ENCODE peak calls at places on chromosome 18, in four cellular contexts. One of them, this sample, is unnamed.

GRCh38 chr18:55093808-55094207 is 134.5 kb upstream of the CCDC68 start:
- DNase-seq in K562: no peak
- DNase-seq in HepG2: no peak
- DNase-seq in GM12878: no peak
- DNase-seq in this sample: no peak

GRCh38 chr18:65380986-65381385 is 369.8 kb upstream of the CDH7 start:
- DNase-seq in HepG2: no peak
- DNase-seq in GM12878: no peak
- DNase-seq in K562: no peak
- DNase-seq in this sample: no peak

GRCh38 chr18:48815581-48816324 is 135.0 kb downstream of the SMAD7 start:
- DNase-seq in HepG2: no peak
- DNase-seq in GM12878: no peak
- DNase-seq in K562: no peak
- DNase-seq in this sample: no peak

GRCh38 chr18:62937065-62937464 is 221.7 kb downstream of the PHLPP1 start:
- DNase-seq in HepG2: no peak
- DNase-seq in K562: no peak
- DNase-seq in GM12878: no peak
- DNase-seq in this sample: peak; percentile 20

GRCh38 chr18:54269924-54270844 is 867 bp downstream of the POLI start:
- DNase-seq in K562: peak; percentile 52
- DNase-seq in HepG2: peak; percentile 35
- DNase-seq in GM12878: no peak
- DNase-seq in this sample: peak; percentile 30

GRCh38 chr18:30915336-30915988 is 127.1 kb downstream of the DSC3 start:
- DNase-seq in GM12878: no peak
- DNase-seq in HepG2: peak; percentile 11
- DNase-seq in K562: no peak
- DNase-seq in this sample: no peak

GRCh38 chr18:63765837-63766236 is 9.4 kb upstream of the SERPINB7 start:
- DNase-seq in HepG2: no peak
- DNase-seq in GM12878: no peak
- DNase-seq in K562: no peak
- DNase-seq in this sample: no peak

GRCh38 chr18:54883816-54884604 is 55.7 kb downstream of the RAB27B start:
- DNase-seq in GM12878: no peak
- DNase-seq in K562: no peak
- DNase-seq in HepG2: no peak
- DNase-seq in this sample: no peak

GRCh38 chr18:34723143-34723542 is 13.0 kb downstream of the DTNA start:
- DNase-seq in GM12878: no peak
- DNase-seq in HepG2: peak; percentile 14
- DNase-seq in K562: no peak
- DNase-seq in this sample: no peak

GRCh38 chr18:29188760-29189159 is 1011.8 kb upstream of the CDH2 start:
- DNase-seq in HepG2: no peak
- DNase-seq in K562: no peak
- DNase-seq in GM12878: no peak
- DNase-seq in this sample: no peak

GRCh38 chr18:68948622-68949021 is 150.7 kb downstream of the CCDC102B start:
- DNase-seq in K562: no peak
- DNase-seq in GM12878: no peak
- DNase-seq in HepG2: no peak
- DNase-seq in this sample: no peak
- TF ChIP-seq MYC in K562: no peak
- TF ChIP-seq MYC in GM12878: no peak
- TF ChIP-seq MYC in HepG2: no peak
- TF ChIP-seq MYC in this sample: no peak

GRCh38 chr18:22493940-22494339 is 76.2 kb upstream of the CTAGE1 start:
- DNase-seq in GM12878: no peak
- DNase-seq in K562: no peak
- DNase-seq in HepG2: no peak
- DNase-seq in this sample: no peak

GRCh38 chr18:22489694-22490093 is 72.0 kb upstream of the CTAGE1 start:
- DNase-seq in K562: no peak
- DNase-seq in GM12878: no peak
- DNase-seq in HepG2: peak; percentile 63
- DNase-seq in this sample: peak; percentile 48

GRCh38 chr18:22493255-22493654 is 75.5 kb upstream of the CTAGE1 start:
- DNase-seq in K562: no peak
- DNase-seq in HepG2: no peak
- DNase-seq in GM12878: no peak
- DNase-seq in this sample: no peak

GRCh38 chr18:22488554-22488953 is 70.8 kb upstream of the CTAGE1 start:
- DNase-seq in GM12878: no peak
- DNase-seq in HepG2: no peak
- DNase-seq in K562: no peak
- DNase-seq in this sample: no peak

DNA sequence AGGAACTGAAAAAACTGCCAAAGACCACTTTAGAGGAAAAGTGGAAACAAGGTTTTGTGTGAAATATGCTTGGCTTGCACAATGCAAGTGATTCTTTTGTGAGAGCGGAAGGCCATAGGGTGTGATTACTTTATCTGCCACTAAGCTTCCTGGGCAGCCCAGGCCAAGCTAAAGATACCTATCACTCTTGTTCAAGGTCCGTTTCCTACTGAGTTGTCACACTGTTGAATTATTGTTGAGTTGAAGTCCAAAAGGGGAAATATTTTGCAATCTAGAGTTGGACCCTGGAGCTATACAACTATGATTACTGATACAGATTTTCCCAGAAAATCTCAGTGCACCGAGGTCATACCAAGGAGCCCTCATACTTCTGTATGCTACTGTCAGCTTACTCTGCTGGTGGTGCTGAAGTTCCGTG is 72.7 kb upstream of the CTAGE1 start:
- DNase-seq in K562: no peak
- DNase-seq in HepG2: peak; percentile 79
- DNase-seq in GM12878: no peak
- DNase-seq in this sample: peak; percentile 12
- TF ChIP-seq RFX5 in K562: no peak
- TF ChIP-seq RFX5 in HepG2: no peak
- TF ChIP-seq RFX5 in GM12878: no peak
- TF ChIP-seq RFX5 in this sample: no peak

DNA sequence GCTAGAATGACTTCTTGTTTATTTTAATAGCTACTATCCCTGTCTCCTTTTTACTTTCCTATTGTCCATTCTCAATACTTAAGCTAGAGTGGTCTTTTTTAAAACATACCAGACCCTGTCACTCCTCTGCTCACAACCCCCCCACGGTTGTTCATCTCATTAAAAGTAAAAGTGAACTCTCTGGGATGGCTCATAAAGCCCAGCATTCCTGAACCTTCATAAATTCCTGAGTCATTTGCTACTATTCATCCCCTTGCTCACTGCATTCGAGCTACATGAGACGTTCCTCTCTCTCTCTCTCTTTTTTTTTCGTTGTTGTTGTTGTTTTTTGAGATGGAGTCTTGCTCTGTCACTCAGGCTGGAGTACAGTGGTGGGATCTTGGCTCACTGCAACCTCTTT is 148.7 kb upstream of the DSEL start:
- DNase-seq in K562: no peak
- DNase-seq in HepG2: no peak
- DNase-seq in GM12878: no peak
- DNase-seq in this sample: no peak
- TF ChIP-seq MYC in K562: no peak
- TF ChIP-seq MYC in HepG2: no peak
- TF ChIP-seq MYC in GM12878: no peak
- TF ChIP-seq MYC in this sample: no peak

GRCh38 chr18:12848405-12848804 is 35.6 kb downstream of the PTPN2 start:
- DNase-seq in K562: no peak
- DNase-seq in HepG2: no peak
- DNase-seq in GM12878: no peak
- DNase-seq in this sample: no peak
- TF ChIP-seq RFX5 in K562: no peak
- TF ChIP-seq RFX5 in HepG2: no peak
- TF ChIP-seq RFX5 in GM12878: no peak
- TF ChIP-seq RFX5 in this sample: no peak

DNA sequence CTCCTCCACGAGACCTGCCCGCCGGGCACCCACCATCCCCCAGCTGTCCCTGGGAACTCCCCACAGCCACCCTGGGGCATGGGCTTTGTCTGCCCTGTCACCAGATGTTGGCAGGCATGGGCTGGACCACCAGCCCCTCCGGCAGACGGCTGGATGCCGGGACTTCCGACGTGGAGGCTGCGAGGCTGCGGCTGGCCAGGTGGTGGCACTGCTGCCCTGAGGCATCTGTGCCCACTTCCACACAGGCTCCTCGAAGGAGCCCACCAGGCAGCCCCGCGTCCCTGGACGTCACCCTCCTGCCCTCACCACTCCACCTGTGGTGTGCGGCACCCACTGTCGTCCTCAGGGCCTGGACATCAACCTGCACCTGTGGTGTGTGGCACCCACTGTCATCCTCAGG is 319.9 kb upstream of the SALL3 start:
- DNase-seq in K562: peak; percentile 13
- DNase-seq in GM12878: no peak
- DNase-seq in HepG2: no peak
- DNase-seq in this sample: no peak
- TF ChIP-seq MYC in K562: no peak
- TF ChIP-seq MYC in GM12878: no peak
- TF ChIP-seq MYC in HepG2: no peak
- TF ChIP-seq MYC in this sample: no peak

DNA sequence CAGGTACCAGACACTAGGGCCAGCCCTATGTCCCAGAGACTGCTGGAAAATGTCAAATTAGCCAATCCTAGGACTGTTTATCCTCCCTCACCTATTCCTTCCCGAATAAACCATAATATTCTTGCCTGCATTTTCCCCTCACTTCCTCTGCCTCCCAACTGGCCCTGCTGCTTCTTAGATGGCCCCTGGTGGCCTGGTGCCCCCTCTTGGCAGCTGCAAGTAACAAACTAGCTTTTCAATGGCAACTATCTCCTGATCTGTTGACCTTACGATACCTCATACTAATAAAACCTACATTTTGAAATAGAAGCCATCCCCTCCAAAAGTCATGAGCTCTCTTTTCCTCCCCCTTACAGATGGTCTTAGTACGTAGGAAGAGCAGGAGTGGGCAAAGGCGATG is 132.0 kb downstream of the ALPK2 start:
- DNase-seq in K562: peak; percentile 12
- DNase-seq in GM12878: no peak
- DNase-seq in HepG2: peak; percentile 58
- DNase-seq in this sample: peak; percentile 32
- TF ChIP-seq RFX5 in K562: no peak
- TF ChIP-seq RFX5 in GM12878: no peak
- TF ChIP-seq RFX5 in HepG2: no peak
- TF ChIP-seq RFX5 in this sample: no peak

GRCh38 chr18:41165625-41166024 is 789.4 kb upstream of the PIK3C3 start:
- DNase-seq in HepG2: no peak
- DNase-seq in GM12878: no peak
- DNase-seq in K562: no peak
- DNase-seq in this sample: no peak

GRCh38 chr18:41170346-41170745 is 784.7 kb upstream of the PIK3C3 start:
- DNase-seq in HepG2: no peak
- DNase-seq in GM12878: no peak
- DNase-seq in K562: no peak
- DNase-seq in this sample: no peak
- TF ChIP-seq MYC in HepG2: no peak
- TF ChIP-seq MYC in GM12878: no peak
- TF ChIP-seq MYC in K562: no peak
- TF ChIP-seq MYC in this sample: no peak

DNA sequence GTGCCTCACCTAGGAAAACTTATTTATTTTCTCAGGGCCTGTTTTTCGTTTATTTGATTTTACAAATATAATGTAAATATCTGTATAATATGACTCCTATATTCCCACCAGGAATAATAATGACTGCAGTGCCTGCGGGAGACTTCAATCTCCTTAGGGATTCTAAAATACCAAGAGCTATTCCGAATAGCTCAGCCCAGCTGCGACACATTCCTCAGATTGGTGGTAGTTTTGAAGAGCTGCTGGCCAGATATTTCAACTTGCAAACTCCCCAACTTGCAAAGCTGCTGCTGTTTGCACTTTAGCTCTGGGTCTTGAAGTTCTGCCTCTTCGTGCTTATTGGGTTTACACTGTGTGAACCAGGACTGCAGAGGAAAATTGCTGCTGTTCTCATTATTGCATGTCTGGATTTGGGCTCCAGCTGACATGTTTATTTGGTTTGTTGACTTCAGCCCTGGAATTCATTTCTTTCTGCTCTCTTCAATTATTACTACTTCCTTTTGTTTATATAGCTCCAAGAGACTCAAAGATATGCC is 480.2 kb upstream of the CHST9 start:
- DNase-seq in K562: no peak
- DNase-seq in GM12878: no peak
- DNase-seq in HepG2: no peak
- DNase-seq in this sample: no peak
- TF ChIP-seq RFX5 in K562: no peak
- TF ChIP-seq RFX5 in GM12878: no peak
- TF ChIP-seq RFX5 in HepG2: no peak
- TF ChIP-seq RFX5 in this sample: no peak

This sample was measured in A549.